ENCODE peak calls at places on chromosomes 1 and 21, in five cellular contexts. O is AG04450, J is mucosa of descending colon, P is fibroblast of lung, S is Kasumi-1. Y is an unnamed sample.

GRCh38 chr1:169484683-169485426 is 889 bp downstream of the SLC19A2 start:
- DNase-seq in J (no peak), O (no peak), S (peak; percentile 36), P (peak; percentile 72), Y (no peak)

GRCh38 chr1:24275510-24275909 is 43.6 kb upstream of the GRHL3 start:
- DNase-seq in S (no peak), P (peak; percentile 91), O (no peak), J (no peak), Y (no peak)

GRCh38 chr1:42734201-42735035 is 5.6 kb downstream of the CLDN19 start:
- DNase-seq in J (no peak), O (no peak), S (no peak), P (no peak), Y (no peak)

GRCh38 chr1:1788646-1789431 is 10.6 kb upstream of the NADK start:
- DNase-seq in S (peak; percentile 15), O (no peak), P (no peak), J (peak; percentile 62), Y (no peak)

GRCh38 chr1:11858968-11859871 is 475 bp upstream of the NPPB start:
- DNase-seq in S (peak; percentile 67), P (peak; percentile 59), J (peak; percentile 65), O (no peak), Y (no peak)

GRCh38 chr1:170805957-170806662 is 129.2 kb upstream of the MROH9 start:
- DNase-seq in P (no peak), S (no peak), J (no peak), O (no peak), Y (no peak)

GRCh38 chr1:209697082-209697481 is 7.6 kb upstream of the HSD11B1 start:
- DNase-seq in J (no peak), P (no peak), S (no peak), O (no peak), Y (no peak)

GRCh38 chr1:42682739-42683529 is 716 bp downstream of the YBX1 start:
- DNase-seq in J (peak; percentile 87), O (peak; percentile 36), S (peak; percentile 31), P (peak; percentile 71), Y (peak; percentile 56)

GRCh38 chr1:62126595-62127290 is 67.9 kb upstream of the L1TD1 start:
- DNase-seq in O (no peak), P (no peak), J (no peak), S (no peak), Y (no peak)

GRCh38 chr1:5858844-5859407 is 133.3 kb downstream of the NPHP4 start:
- DNase-seq in O (no peak), P (no peak), J (no peak), S (no peak), Y (no peak)

GRCh38 chr1:153565529-153566374 is at the start of gene S100A2:
- DNase-seq in S (peak; percentile 54), J (peak; percentile 67), O (peak; percentile 83), P (peak; percentile 96), Y (no peak)

GRCh38 chr1:93735722-93736121 is 54.1 kb upstream of the BCAR3 start:
- DNase-seq in P (peak; percentile 94), S (no peak), O (peak; percentile 67), J (no peak), Y (no peak)

GRCh38 chr1:98210064-98210463 is 289.2 kb upstream of the DPYD start:
- DNase-seq in S (no peak), J (no peak), O (peak; percentile 78), P (peak; percentile 99), Y (no peak)

GRCh38 chr1:24894002-24894401 is 36.1 kb downstream of the RUNX3 start:
- DNase-seq in S (no peak), J (peak; percentile 21), P (no peak), O (no peak), Y (no peak)

GRCh38 chr1:212981025-212981495 is 30.7 kb downstream of the VASH2 start:
- DNase-seq in P (no peak), O (no peak), S (no peak), J (no peak), Y (no peak)

GRCh38 chr1:69551476-69552324 is 16.0 kb upstream of the LRRC7 start:
- DNase-seq in S (no peak), O (no peak), J (no peak), P (no peak), Y (no peak)

GRCh38 chr1:234889643-234890042 is 239.0 kb downstream of the TOMM20 start:
- DNase-seq in P (no peak), J (no peak), O (no peak), S (no peak), Y (no peak)

GRCh38 chr1:1325288-1326074 is 879 bp downstream of the CPTP start:
- DNase-seq in J (peak; percentile 77), S (no peak), P (no peak), O (no peak), Y (no peak)

GRCh38 chr1:85303440-85304162 is 27.2 kb upstream of the BCL10 start:
- DNase-seq in O (no peak), J (no peak), P (no peak), S (no peak), Y (no peak)

GRCh38 chr1:58768971-58769808 is 14.7 kb downstream of the JUN start:
- DNase-seq in P (peak; percentile 36), J (peak; percentile 82), S (peak; percentile 57), O (no peak), Y (no peak)

GRCh38 chr1:4701276-4701675 is 46.9 kb downstream of the AJAP1 start:
- DNase-seq in P (no peak), J (no peak), O (no peak), S (no peak), Y (no peak)

GRCh38 chr1:240344918-240345317 is 253.2 kb downstream of the FMN2 start:
- DNase-seq in S (no peak), P (peak; percentile 53), J (no peak), O (no peak), Y (no peak)

GRCh38 chr1:209854196-209854595 is 26.4 kb downstream of the UTP25 start:
- DNase-seq in S (no peak), J (no peak), O (no peak), P (no peak), Y (no peak)

GRCh38 chr1:165696625-165697100 is 1.7 kb downstream of the ALDH9A1 start:
- DNase-seq in P (peak; percentile 92), O (peak; percentile 61), S (peak; percentile 9), J (no peak), Y (no peak)

GRCh38 chr1:114236517-114236916 is 82.8 kb upstream of the SYT6 start:
- DNase-seq in J (no peak), S (no peak), P (no peak), O (no peak), Y (no peak)

GRCh38 chr1:40976952-40977690 is 2.4 kb upstream of the CTPS1 start:
- DNase-seq in J (no peak), O (no peak), S (no peak), P (peak; percentile 94), Y (no peak)

GRCh38 chr1:10612446-10613160 is 137.9 kb downstream of the PEX14 start:
- DNase-seq in O (no peak), S (no peak), J (no peak), P (no peak), Y (no peak)

GRCh38 chr21:26534517-26534916 is 38.6 kb downstream of the CYYR1 start:
- DNase-seq in J (no peak), P (no peak), S (no peak), O (no peak), Y (no peak)

GRCh38 chr21:45383615-45384201 is 21.3 kb upstream of the COL18A1 start:
- DNase-seq in S (no peak), J (peak; percentile 12), P (no peak), O (no peak), Y (no peak)

GRCh38 chr1:183879477-183879876 is 74.6 kb downstream of the RGL1 start:
- DNase-seq in J (no peak), S (no peak), P (no peak), O (no peak), Y (no peak)

GRCh38 chr1:29465755-29466154 is 229.4 kb downstream of the PTPRU start:
- DNase-seq in O (peak; percentile 4), P (peak; percentile 21), J (no peak), S (no peak), Y (no peak)